ENCODE peak calls at places on chromosomes 5 and 9, in seven cellular contexts. S is sigmoid colon, J is GF-D8, L is aorta, X is cardiac muscle cell, R is ascending aorta, M is NCI-H1105. E is an unnamed sample.

GRCh38 chr9:113807173-113808061 is 68.7 kb upstream of the ZNF618 start:
- DNase-seq in S (peak), J (no peak), L (no peak), X (peak), R (no peak), M (peak), E (peak)

GRCh38 chr9:81861644-81862043 is 66.6 kb upstream of the SPATA31D4 start:
- DNase-seq in S (no peak), J (no peak), L (no peak), X (no peak), R (no peak), M (no peak), E (no peak)

GRCh38 chr5:15959560-15960164 is 219.9 kb downstream of the MARCHF11 start:
- DNase-seq in S (no peak), J (no peak), L (no peak), X (no peak), R (no peak), M (no peak), E (no peak)

GRCh38 chr5:149130121-149130931 is 11.0 kb upstream of the ABLIM3 start:
- DNase-seq in S (no peak), J (no peak), L (no peak), X (no peak), R (no peak), M (no peak), E (no peak)

GRCh38 chr5:149838881-149839739 is 105.5 kb downstream of the PDE6A start:
- DNase-seq in S (no peak), J (no peak), L (peak), X (no peak), R (no peak), M (no peak), E (no peak)

GRCh38 chr5:122942164-122942914 is 94.2 kb downstream of the PPIC start:
- DNase-seq in S (no peak), J (no peak), L (no peak), X (no peak), R (no peak), M (no peak), E (no peak)

GRCh38 chr9:123406691-123407536 is 50.9 kb downstream of the CRB2 start:
- DNase-seq in S (no peak), J (no peak), L (no peak), X (no peak), R (no peak), M (peak), E (no peak)

GRCh38 chr5:121031487-121031886 is 567.4 kb downstream of the PRR16 start:
- DNase-seq in S (no peak), J (no peak), L (no peak), X (peak), R (no peak), M (no peak), E (no peak)

GRCh38 chr5:120463991-120464626 is at the start of gene PRR16:
- DNase-seq in S (peak), J (no peak), L (peak), X (peak), R (no peak), M (no peak), E (peak)

GRCh38 chr5:56561-57290 is 35.2 kb upstream of the PLEKHG4B start:
- DNase-seq in S (no peak), J (no peak), L (no peak), X (peak), R (no peak), M (no peak), E (no peak)

GRCh38 chr5:68562308-68562707 is 346.8 kb downstream of the PIK3R1 start:
- DNase-seq in S (no peak), J (no peak), L (no peak), X (peak), R (no peak), M (peak), E (no peak)

GRCh38 chr9:115759411-115759810 is 394.2 kb upstream of the PAPPA start:
- DNase-seq in S (no peak), J (no peak), L (no peak), X (no peak), R (no peak), M (no peak), E (no peak)

GRCh38 chr5:141094481-141095262 is at the start of gene PCDHB2:
- DNase-seq in S (no peak), J (no peak), L (no peak), X (peak), R (no peak), M (no peak), E (no peak)

GRCh38 chr5:57439601-57440000 is 43.0 kb downstream of the ACTBL2 start:
- DNase-seq in S (no peak), J (no peak), L (no peak), X (no peak), R (no peak), M (no peak), E (no peak)

GRCh38 chr9:95750725-95751644 is 124.5 kb upstream of the ERCC6L2 start:
- DNase-seq in S (no peak), J (no peak), L (no peak), X (no peak), R (no peak), M (no peak), E (no peak)

GRCh38 chr5:113520429-113520828 is 6.9 kb downstream of the YTHDC2 start:
- DNase-seq in S (no peak), J (no peak), L (no peak), X (no peak), R (no peak), M (no peak), E (no peak)

GRCh38 chr9:134928796-134929559 is 11.3 kb upstream of the FCN1 start:
- DNase-seq in S (peak), J (peak), L (peak), X (no peak), R (no peak), M (no peak), E (peak)

GRCh38 chr5:118506453-118506852 is 481.9 kb downstream of the DTWD2 start:
- DNase-seq in S (no peak), J (no peak), L (no peak), X (no peak), R (no peak), M (no peak), E (no peak)

GRCh38 chr9:35164711-35165110 is 2.9 kb downstream of the UNC13B start:
- DNase-seq in S (no peak), J (no peak), L (no peak), X (no peak), R (no peak), M (no peak), E (no peak)

GRCh38 chr5:132298305-132298704 is 4.1 kb downstream of the SLC22A4 start:
- DNase-seq in S (no peak), J (peak), L (no peak), X (no peak), R (no peak), M (no peak), E (no peak)

GRCh38 chr5:29852329-29852728 is 1341.2 kb upstream of the CDH6 start:
- DNase-seq in S (no peak), J (no peak), L (no peak), X (no peak), R (no peak), M (no peak), E (no peak)

GRCh38 chr9:12698293-12698692 is 5.1 kb downstream of the TYRP1 start:
- DNase-seq in S (no peak), J (no peak), L (no peak), X (no peak), R (no peak), M (no peak), E (no peak)